ENCODE peak calls at places on chromosomes 2 and 18, in nine cellular contexts. D, G, E, U, V, P, W, N and T are unnamed samples.
A peak's percentile ranks its signal among the peaks of the same experiment; 100 is the strongest.

GRCh38 chr2:106142683-106143082 is 51.4 kb downstream of the UXS1 start:
- DNase-seq in E (no peak), D (no peak), N (no peak), V (no peak), W (no peak), G (no peak), U (no peak), P (no peak), T (no peak)

GRCh38 chr2:181218271-181218935 is 238.0 kb downstream of the UBE2E3 start:
- DNase-seq in P (no peak), W (no peak), V (no peak), E (no peak), G (no peak), U (no peak), D (no peak), N (no peak), T (no peak)

GRCh38 chr2:555164-555922 is 121.9 kb downstream of the TMEM18 start:
- DNase-seq in D (no peak), U (no peak), W (no peak), N (no peak), G (no peak), P (peak; percentile 37), V (no peak), E (no peak), T (no peak)

GRCh38 chr18:44079602-44080001 is 601.1 kb upstream of the SETBP1 start:
- DNase-seq in U (no peak), G (no peak), P (no peak), D (peak; percentile 16), E (peak; percentile 23), N (peak; percentile 77), W (peak; percentile 92), V (no peak), T (peak; percentile 46)

GRCh38 chr18:74310411-74310810 is 5.2 kb upstream of the C18orf63 start:
- DNase-seq in P (no peak), W (peak; percentile 63), E (peak; percentile 69), G (no peak), N (peak; percentile 70), U (no peak), V (no peak), D (peak; percentile 54), T (no peak)

GRCh38 chr2:95231723-95232122 is 24.4 kb downstream of the ZNF892 start:
- DNase-seq in D (peak; percentile 89), N (peak; percentile 81), V (no peak), W (peak; percentile 63), U (no peak), E (peak; percentile 76), G (no peak), P (peak; percentile 63), T (peak; percentile 65)

GRCh38 chr18:77124452-77124922 is 8.1 kb downstream of the MBP start:
- DNase-seq in U (no peak), D (no peak), N (peak; percentile 63), W (no peak), E (peak; percentile 30), V (peak; percentile 85), G (peak; percentile 37), P (no peak), T (no peak)

GRCh38 chr2:23492941-23493340 is 108.0 kb downstream of the KLHL29 start:
- DNase-seq in W (peak; percentile 15), P (peak; percentile 9), G (no peak), D (no peak), U (no peak), E (no peak), N (no peak), V (peak; percentile 56), T (no peak)

GRCh38 chr2:101307950-101308431 is 510 bp downstream of the RNF149 start:
- DNase-seq in W (peak; percentile 17), P (no peak), E (peak; percentile 16), G (no peak), U (no peak), N (no peak), V (peak; percentile 92), D (peak; percentile 27), T (no peak)